ENCODE peak calls at places on chromosomes 16 and 17, in six cellular contexts. N is thoracic aorta, U is lung, K is heart right ventricle, P is retinal pigment epithelial cell, B is astrocyte of the spinal cord. J is an unnamed sample.

GRCh38 chr17:80575057-80575875 is 30.6 kb downstream of the RPTOR start:
- DNase-seq in N (peak; percentile 27), U (peak; percentile 86), K (peak; percentile 69), P (peak; percentile 59), B (peak; percentile 84), J (peak; percentile 65)

GRCh38 chr17:70110443-70110880 is 35.4 kb downstream of the KCNJ16 start:
- DNase-seq in N (no peak), U (no peak), K (peak; percentile 49), P (peak; percentile 93), B (peak; percentile 89), J (no peak)

GRCh38 chr16:2857451-2858244 is at the start of gene PRSS22:
- DNase-seq in N (no peak), U (peak; percentile 72), K (no peak), P (no peak), B (no peak), J (no peak)

GRCh38 chr17:79974786-79975497 is 60.7 kb downstream of the TBC1D16 start:
- DNase-seq in N (no peak), U (no peak), K (no peak), P (no peak), B (no peak), J (no peak)

GRCh38 chr16:60744198-60744597 is 1292.0 kb downstream of the CDH8 start:
- DNase-seq in N (no peak), U (no peak), K (no peak), P (no peak), B (no peak), J (no peak)

GRCh38 chr17:30116345-30116660 is 313 bp upstream of the NSRP1 start:
- DNase-seq in N (no peak), U (no peak), K (no peak), P (no peak), B (no peak), J (no peak)

GRCh38 chr16:83742076-83742475 is 65.7 kb upstream of the HSBP1 start:
- DNase-seq in N (no peak), U (no peak), K (no peak), P (no peak), B (no peak), J (no peak)

GRCh38 chr17:66817750-66818149 is 17.2 kb upstream of the CACNG5 start:
- DNase-seq in N (no peak), U (no peak), K (no peak), P (no peak), B (no peak), J (no peak)

GRCh38 chr16:84648595-84649510 is 542 bp downstream of the KLHL36 start:
- DNase-seq in N (no peak), U (peak; percentile 45), K (peak; percentile 52), P (no peak), B (no peak), J (no peak)

GRCh38 chr16:15415411-15416070 is 18.8 kb upstream of the BMERB1 start:
- DNase-seq in N (no peak), U (no peak), K (no peak), P (no peak), B (peak; percentile 48), J (no peak)

GRCh38 chr17:2707721-2708584 is 3.6 kb downstream of the CLUH start:
- DNase-seq in N (no peak), U (no peak), K (peak; percentile 81), P (no peak), B (no peak), J (no peak)

GRCh38 chr17:64991726-64992125 is 64.8 kb downstream of the GNA13 start:
- DNase-seq in N (no peak), U (no peak), K (no peak), P (no peak), B (no peak), J (no peak)

GRCh38 chr17:58303981-58304734 is 23.4 kb upstream of the MPO start:
- DNase-seq in N (no peak), U (peak; percentile 58), K (no peak), P (no peak), B (peak; percentile 22), J (no peak)

GRCh38 chr17:31413871-31414589 is 22.6 kb downstream of the RAB11FIP4 start:
- DNase-seq in N (no peak), U (no peak), K (no peak), P (no peak), B (no peak), J (no peak)

GRCh38 chr17:60393840-60394529 is 2.1 kb upstream of the USP32 start:
- DNase-seq in N (no peak), U (no peak), K (no peak), P (peak; percentile 82), B (no peak), J (no peak)

DNA sequence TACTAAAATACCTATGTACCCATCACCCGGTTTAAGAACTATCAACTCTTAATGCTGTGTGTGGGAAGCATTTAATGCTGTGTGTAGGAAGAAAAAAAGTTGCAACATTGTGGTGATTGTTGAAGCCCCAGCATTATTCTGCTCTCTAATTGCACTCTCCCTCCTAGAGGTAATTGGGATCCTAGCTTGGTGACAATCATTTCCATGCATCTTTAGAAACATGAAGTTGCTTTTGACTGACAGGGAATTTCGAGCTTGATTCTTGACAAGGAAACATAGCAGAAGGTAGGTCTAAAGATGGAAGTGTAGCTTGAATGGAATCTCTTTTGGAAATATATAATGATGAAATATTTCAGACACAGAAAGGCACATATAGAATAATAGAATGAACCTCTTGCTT is 27.3 kb downstream of the HEXIM2 start:
- DNase-seq in N (no peak), U (no peak), K (no peak), P (no peak), B (no peak), J (no peak)
- TF ChIP-seq CTCF in N (no peak), U (no peak), K (no peak), P (no peak), B (no peak), J (no peak)

GRCh38 chr17:19651461-19652238 is 3.1 kb downstream of the ALDH3A2 start:
- DNase-seq in N (no peak), U (no peak), K (no peak), P (no peak), B (no peak), J (no peak)
- H3K4me3 ChIP-seq in N (peak overlapping the region; percentile 93), U (no peak overlapping the region), K (no peak overlapping the region), P (no peak overlapping the region), B (no peak overlapping the region), J (no peak overlapping the region)

GRCh38 chr17:18144261-18144660 is 35.7 kb downstream of the MYO15A start:
- DNase-seq in N (no peak), U (no peak), K (no peak), P (no peak), B (no peak), J (no peak)

GRCh38 chr17:18145811-18146210 is 37.3 kb downstream of the MYO15A start:
- DNase-seq in N (no peak), U (no peak), K (no peak), P (no peak), B (no peak), J (no peak)

GRCh38 chr17:18142417-18142816 is 33.9 kb downstream of the MYO15A start:
- DNase-seq in N (no peak), U (no peak), K (no peak), P (no peak), B (no peak), J (no peak)

GRCh38 chr17:18141210-18141803 is 32.8 kb downstream of the MYO15A start:
- DNase-seq in N (no peak), U (no peak), K (peak; percentile 46), P (no peak), B (peak; percentile 58), J (peak; percentile 18)

DNA sequence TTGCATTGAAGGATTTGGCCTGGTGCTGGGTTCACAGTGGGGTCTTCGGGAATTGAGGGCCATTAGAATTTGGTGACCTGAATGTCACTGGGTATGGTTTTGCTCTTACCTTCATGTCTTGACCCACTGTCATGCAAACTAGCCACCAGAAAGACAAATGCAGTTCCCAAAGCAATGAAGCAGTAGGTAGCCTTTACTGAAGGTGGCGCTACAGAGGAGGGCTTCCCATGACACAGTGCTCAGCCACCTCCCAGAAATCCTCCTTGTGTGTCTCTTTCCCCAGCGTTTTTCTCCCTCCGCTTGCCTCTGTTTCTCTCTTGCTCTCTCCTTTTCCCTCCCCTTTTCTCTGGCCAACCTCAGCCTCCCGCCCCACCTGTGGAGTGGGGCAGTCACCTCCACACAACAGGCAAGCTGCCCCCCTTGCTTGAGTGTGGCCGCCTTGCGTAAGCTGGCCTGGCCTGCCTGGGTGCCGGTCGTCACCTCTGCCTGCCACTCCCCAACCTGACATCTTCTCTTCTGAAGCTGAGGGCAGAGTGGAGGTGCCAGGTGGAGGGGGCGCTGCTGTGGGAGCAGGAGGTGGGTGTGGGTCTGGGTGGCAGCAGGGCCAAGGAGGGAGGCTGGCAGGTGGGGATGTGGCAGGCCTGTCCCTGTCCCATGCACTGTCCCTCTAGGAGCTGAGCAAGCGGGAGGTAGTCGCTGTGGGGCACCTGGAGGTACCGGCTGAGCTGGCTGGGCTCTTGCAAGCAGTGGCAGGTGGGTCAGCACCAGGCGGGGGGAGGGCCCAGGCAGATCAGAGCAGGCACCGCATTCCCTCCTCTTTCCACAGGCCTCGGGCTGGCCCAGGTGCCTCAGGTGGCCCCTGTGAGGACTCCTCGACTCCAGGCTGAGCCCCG is 34.7 kb downstream of the MYO15A start:
- DNase-seq in N (no peak), U (peak; percentile 39), K (no peak), P (no peak), B (no peak), J (no peak)
- TF ChIP-seq CTCF in N (no peak), U (no peak), K (no peak), P (peak; percentile 67), B (peak; percentile 56), J (no peak)

GRCh38 chr17:78416791-78417530 is 38.5 kb downstream of the PGS1 start:
- DNase-seq in N (no peak), U (peak; percentile 61), K (peak; percentile 68), P (no peak), B (peak; percentile 19), J (no peak)

GRCh38 chr17:78415821-78416301 is 37.4 kb downstream of the PGS1 start:
- DNase-seq in N (no peak), U (no peak), K (no peak), P (no peak), B (no peak), J (no peak)

GRCh38 chr17:78412403-78412802 is 34.0 kb downstream of the PGS1 start:
- DNase-seq in N (no peak), U (no peak), K (no peak), P (no peak), B (peak; percentile 20), J (no peak)

GRCh38 chr17:78416311-78416711 is 37.9 kb downstream of the PGS1 start:
- DNase-seq in N (no peak), U (no peak), K (no peak), P (no peak), B (peak; percentile 54), J (no peak)

DNA sequence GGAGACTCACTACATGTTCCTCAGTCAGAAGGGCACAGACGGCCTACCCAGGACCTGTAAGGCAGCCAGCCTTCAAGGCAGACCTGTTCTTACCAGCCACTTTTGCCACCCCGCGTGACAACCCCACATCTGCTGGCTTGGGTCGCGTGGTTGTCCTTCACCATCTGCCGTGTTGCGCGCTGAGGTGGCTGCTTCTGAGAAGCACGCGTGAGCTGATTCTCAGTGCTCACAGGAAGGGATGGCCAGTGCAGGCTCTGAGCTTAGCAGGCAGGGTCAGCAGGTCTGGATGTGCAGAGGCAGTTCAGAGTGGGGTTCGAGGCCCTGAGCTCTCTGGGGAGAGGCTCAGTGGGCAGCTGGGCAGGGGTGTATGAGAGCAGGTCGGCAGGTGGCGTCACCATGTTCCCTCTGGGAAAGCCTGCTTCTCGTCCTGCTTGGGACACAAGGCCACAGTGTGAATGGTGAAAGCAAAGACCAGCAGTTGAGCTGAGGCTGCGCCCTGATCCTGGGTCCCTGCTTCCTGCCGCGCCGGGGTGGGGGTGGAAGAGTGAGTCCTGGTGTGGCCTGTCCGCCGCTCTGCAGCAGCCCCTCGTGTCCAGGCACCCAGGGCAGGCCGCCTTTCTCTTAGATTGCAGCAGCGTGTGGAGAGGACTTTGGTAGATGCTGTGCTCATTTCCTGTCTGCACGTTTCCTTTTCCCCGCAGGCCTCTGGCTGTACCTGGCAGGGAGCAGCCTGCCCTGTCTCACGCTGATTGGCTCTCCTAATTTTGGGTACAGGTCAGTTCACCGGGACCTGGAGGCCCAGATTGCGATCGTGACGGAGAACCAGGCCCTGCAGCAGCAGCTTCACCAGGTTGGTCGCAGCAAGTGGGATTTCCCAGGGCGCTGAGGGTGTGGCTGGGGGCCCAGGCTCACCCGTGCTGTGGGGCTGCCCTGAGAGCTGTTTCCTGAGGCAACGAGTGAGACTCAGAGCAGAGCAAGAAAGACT is 36.0 kb downstream of the PGS1 start:
- DNase-seq in N (no peak), U (no peak), K (no peak), P (no peak), B (no peak), J (no peak)
- H3K4me3 ChIP-seq in N (no peak overlapping the region), U (no peak overlapping the region), K (no peak overlapping the region), P (no peak overlapping the region), B (no peak overlapping the region), J (no peak overlapping the region)